ENCODE peak calls at places on chromosomes 1 and 21, in six cellular contexts. One of them, this sample, is unnamed. For H3K4me1, the result is how much of the 10 kb centered on the place peaks cover.

GRCh38 chr1:171220551-171221175 is 27.6 kb upstream of the FMO1 start:
- DNase-seq in fibroblast of lung: peak
- DNase-seq in testis: no peak
- DNase-seq in aorta: no peak
- DNase-seq in effector memory CD4-positive, alpha-beta T cell: no peak
- DNase-seq in sigmoid colon: no peak
- DNase-seq in this sample: peak

GRCh38 chr1:23756676-23757075 is 13.4 kb downstream of the ELOA start:
- DNase-seq in aorta: no peak
- DNase-seq in effector memory CD4-positive, alpha-beta T cell: no peak
- DNase-seq in testis: no peak
- DNase-seq in fibroblast of lung: peak
- DNase-seq in sigmoid colon: no peak
- DNase-seq in this sample: no peak

GRCh38 chr1:219659005-219659632 is 46.2 kb upstream of the ZC3H11B start:
- DNase-seq in aorta: no peak
- DNase-seq in sigmoid colon: no peak
- DNase-seq in effector memory CD4-positive, alpha-beta T cell: no peak
- DNase-seq in fibroblast of lung: no peak
- DNase-seq in testis: no peak
- DNase-seq in this sample: no peak

GRCh38 chr1:227841141-227841540 is 25.7 kb downstream of the PRSS38 start:
- DNase-seq in sigmoid colon: no peak
- DNase-seq in fibroblast of lung: no peak
- DNase-seq in testis: no peak
- DNase-seq in aorta: no peak
- DNase-seq in effector memory CD4-positive, alpha-beta T cell: no peak
- DNase-seq in this sample: no peak

GRCh38 chr1:165882168-165882837 is 54.9 kb downstream of the UCK2 start:
- DNase-seq in effector memory CD4-positive, alpha-beta T cell: no peak
- DNase-seq in testis: no peak
- DNase-seq in sigmoid colon: no peak
- DNase-seq in aorta: no peak
- DNase-seq in fibroblast of lung: no peak
- DNase-seq in this sample: no peak

GRCh38 chr21:41429305-41429704 is 3.3 kb downstream of the MX1 start:
- DNase-seq in aorta: no peak
- DNase-seq in sigmoid colon: no peak
- DNase-seq in testis: peak
- DNase-seq in fibroblast of lung: no peak
- DNase-seq in effector memory CD4-positive, alpha-beta T cell: no peak
- DNase-seq in this sample: no peak

GRCh38 chr1:172742599-172743500 is 83.9 kb downstream of the FASLG start:
- DNase-seq in aorta: no peak
- DNase-seq in testis: no peak
- DNase-seq in fibroblast of lung: peak
- DNase-seq in effector memory CD4-positive, alpha-beta T cell: no peak
- DNase-seq in sigmoid colon: no peak
- DNase-seq in this sample: peak

GRCh38 chr1:33149453-33150190 is 32.2 kb downstream of the TRIM62 start:
- DNase-seq in testis: no peak
- DNase-seq in fibroblast of lung: no peak
- DNase-seq in effector memory CD4-positive, alpha-beta T cell: no peak
- DNase-seq in aorta: no peak
- DNase-seq in sigmoid colon: no peak
- DNase-seq in this sample: no peak

GRCh38 chr1:206736878-206737728 is 33.5 kb upstream of the IL19 start:
- DNase-seq in sigmoid colon: no peak
- DNase-seq in testis: no peak
- DNase-seq in fibroblast of lung: no peak
- DNase-seq in aorta: no peak
- DNase-seq in effector memory CD4-positive, alpha-beta T cell: peak
- DNase-seq in this sample: peak

GRCh38 chr1:56808385-56808784 is 10.8 kb downstream of the FYB2 start:
- DNase-seq in fibroblast of lung: no peak
- DNase-seq in aorta: no peak
- DNase-seq in testis: no peak
- DNase-seq in sigmoid colon: no peak
- DNase-seq in effector memory CD4-positive, alpha-beta T cell: no peak
- DNase-seq in this sample: no peak

GRCh38 chr1:233788687-233789086 is 115.8 kb upstream of the SLC35F3 start:
- DNase-seq in fibroblast of lung: no peak
- DNase-seq in effector memory CD4-positive, alpha-beta T cell: no peak
- DNase-seq in aorta: no peak
- DNase-seq in testis: no peak
- DNase-seq in sigmoid colon: no peak
- DNase-seq in this sample: no peak

GRCh38 chr1:60921175-60921574 is 161.2 kb upstream of the NFIA start:
- DNase-seq in effector memory CD4-positive, alpha-beta T cell: no peak
- DNase-seq in sigmoid colon: no peak
- DNase-seq in fibroblast of lung: no peak
- DNase-seq in testis: no peak
- DNase-seq in aorta: no peak
- DNase-seq in this sample: no peak

GRCh38 chr21:37891953-37892352 is 24.3 kb downstream of the KCNJ6 start:
- DNase-seq in aorta: no peak
- DNase-seq in testis: no peak
- DNase-seq in sigmoid colon: no peak
- DNase-seq in fibroblast of lung: no peak
- DNase-seq in effector memory CD4-positive, alpha-beta T cell: no peak
- DNase-seq in this sample: no peak

GRCh38 chr1:19925342-19926070 is 2.1 kb upstream of the PLA2G2E start:
- DNase-seq in fibroblast of lung: no peak
- DNase-seq in sigmoid colon: no peak
- DNase-seq in testis: no peak
- DNase-seq in effector memory CD4-positive, alpha-beta T cell: no peak
- DNase-seq in aorta: no peak
- DNase-seq in this sample: no peak

GRCh38 chr1:229341811-229342304 is 989 bp downstream of the CCSAP start:
- DNase-seq in testis: peak
- DNase-seq in sigmoid colon: peak
- DNase-seq in fibroblast of lung: peak
- DNase-seq in aorta: no peak
- DNase-seq in effector memory CD4-positive, alpha-beta T cell: no peak
- DNase-seq in this sample: no peak

GRCh38 chr1:171081994-171082295 is 8.8 kb upstream of the FMO3 start:
- DNase-seq in fibroblast of lung: no peak
- DNase-seq in testis: no peak
- DNase-seq in effector memory CD4-positive, alpha-beta T cell: no peak
- DNase-seq in aorta: no peak
- DNase-seq in sigmoid colon: no peak
- DNase-seq in this sample: no peak

GRCh38 chr1:86466986-86467385 is 1.7 kb upstream of the CLCA1 start:
- DNase-seq in sigmoid colon: no peak
- DNase-seq in aorta: no peak
- DNase-seq in fibroblast of lung: no peak
- DNase-seq in testis: no peak
- DNase-seq in effector memory CD4-positive, alpha-beta T cell: no peak
- DNase-seq in this sample: no peak

GRCh38 chr1:171801395-171801990 is 20.0 kb downstream of the METTL13 start:
- DNase-seq in aorta: no peak
- DNase-seq in testis: no peak
- DNase-seq in fibroblast of lung: peak
- DNase-seq in sigmoid colon: no peak
- DNase-seq in effector memory CD4-positive, alpha-beta T cell: no peak
- DNase-seq in this sample: peak

GRCh38 chr1:209692296-209692695 is 12.3 kb upstream of the HSD11B1 start:
- DNase-seq in aorta: no peak
- DNase-seq in testis: no peak
- DNase-seq in effector memory CD4-positive, alpha-beta T cell: no peak
- DNase-seq in fibroblast of lung: no peak
- DNase-seq in sigmoid colon: no peak
- DNase-seq in this sample: no peak

GRCh38 chr1:209686319-209686718 is 11.1 kb downstream of the G0S2 start:
- DNase-seq in sigmoid colon: no peak
- DNase-seq in effector memory CD4-positive, alpha-beta T cell: no peak
- DNase-seq in aorta: no peak
- DNase-seq in testis: peak
- DNase-seq in fibroblast of lung: no peak
- DNase-seq in this sample: no peak

GRCh38 chr1:209688746-209689234 is 13.6 kb downstream of the G0S2 start:
- DNase-seq in effector memory CD4-positive, alpha-beta T cell: no peak
- DNase-seq in testis: no peak
- DNase-seq in aorta: no peak
- DNase-seq in sigmoid colon: no peak
- DNase-seq in fibroblast of lung: peak
- DNase-seq in this sample: peak

GRCh38 chr1:209692745-209693504 is 11.7 kb upstream of the HSD11B1 start:
- DNase-seq in aorta: peak
- DNase-seq in testis: peak
- DNase-seq in effector memory CD4-positive, alpha-beta T cell: peak
- DNase-seq in sigmoid colon: peak
- DNase-seq in fibroblast of lung: peak
- DNase-seq in this sample: peak

DNA sequence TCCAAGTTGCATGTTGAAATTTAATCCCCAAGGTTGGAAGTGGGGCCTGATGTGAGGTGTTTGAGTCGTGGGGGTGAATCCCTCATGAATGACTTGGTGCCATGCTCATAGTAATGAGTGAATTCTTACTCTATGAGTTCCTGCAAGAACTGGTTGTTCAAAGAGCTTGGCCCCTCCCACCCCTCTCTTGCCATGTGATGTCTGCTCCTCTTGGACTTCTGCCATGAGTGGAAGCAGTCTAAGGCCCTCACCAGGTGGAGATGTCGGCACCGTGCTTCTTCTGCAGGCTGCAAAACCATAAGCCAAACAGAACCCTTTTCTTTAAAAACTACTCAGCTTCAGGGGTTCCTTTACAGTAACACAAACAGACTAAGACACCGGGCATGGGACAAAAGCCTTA is 14.3 kb downstream of the G0S2 start:
- DNase-seq in effector memory CD4-positive, alpha-beta T cell: no peak
- DNase-seq in fibroblast of lung: no peak
- DNase-seq in sigmoid colon: no peak
- DNase-seq in aorta: no peak
- DNase-seq in testis: no peak
- DNase-seq in this sample: no peak
- H3K27ac ChIP-seq in effector memory CD4-positive, alpha-beta T cell: no peak
- H3K27ac ChIP-seq in fibroblast of lung: no peak
- H3K27ac ChIP-seq in sigmoid colon: no peak
- H3K27ac ChIP-seq in aorta: no peak
- H3K27ac ChIP-seq in testis: no peak
- H3K27ac ChIP-seq in this sample: no peak

GRCh38 chr1:147215540-147215916 is 9.6 kb downstream of the FMO5 start:
- DNase-seq in fibroblast of lung: no peak
- DNase-seq in testis: no peak
- DNase-seq in effector memory CD4-positive, alpha-beta T cell: no peak
- DNase-seq in sigmoid colon: no peak
- DNase-seq in aorta: no peak
- DNase-seq in this sample: no peak
- H3K4me3 ChIP-seq in fibroblast of lung: no peak
- H3K4me3 ChIP-seq in testis: no peak
- H3K4me3 ChIP-seq in effector memory CD4-positive, alpha-beta T cell: no peak
- H3K4me3 ChIP-seq in sigmoid colon: no peak
- H3K4me3 ChIP-seq in aorta: no peak
- H3K4me3 ChIP-seq in this sample: no peak

DNA sequence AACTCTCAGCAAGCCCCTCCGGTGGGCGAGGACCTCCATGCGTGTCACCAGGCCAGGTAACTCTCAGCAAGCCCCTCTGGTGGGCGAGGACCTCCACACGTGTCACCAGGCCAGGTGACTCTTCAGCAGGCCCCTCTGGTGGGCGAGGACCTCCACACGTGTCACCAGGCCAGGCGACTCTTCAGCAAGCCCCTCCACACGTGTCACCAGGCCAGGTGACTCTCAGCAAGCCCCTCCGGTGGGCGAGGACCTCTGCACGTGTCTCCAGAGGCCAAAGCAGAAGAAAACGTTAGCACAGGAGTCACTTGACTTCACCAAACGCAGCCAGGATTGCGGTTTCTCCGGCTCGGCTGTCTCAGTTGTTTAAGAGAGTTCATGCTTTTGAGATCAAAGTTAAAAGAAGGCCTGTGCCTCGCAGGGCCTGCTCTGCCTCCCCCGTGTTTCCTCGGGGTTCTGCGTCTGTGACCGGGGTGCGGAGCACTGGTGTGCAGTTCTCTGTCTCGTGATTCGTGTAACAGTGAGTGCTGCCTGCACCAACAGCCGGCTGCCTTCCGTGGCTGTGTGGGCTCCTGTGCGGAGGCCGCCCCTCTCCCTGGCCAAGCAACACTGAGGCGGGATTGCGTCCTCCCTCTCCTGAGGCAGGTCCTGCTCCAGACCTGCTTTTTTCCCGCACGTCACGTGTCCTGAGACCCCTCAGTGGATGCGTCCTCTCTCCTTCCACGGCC is 56.6 kb downstream of the PRKCZ start:
- DNase-seq in aorta: peak
- DNase-seq in testis: no peak
- DNase-seq in effector memory CD4-positive, alpha-beta T cell: no peak
- DNase-seq in fibroblast of lung: no peak
- DNase-seq in sigmoid colon: no peak
- DNase-seq in this sample: no peak
- H3K4me1 ChIP-seq in aorta: under half
- H3K4me1 ChIP-seq in testis: under half
- H3K4me1 ChIP-seq in effector memory CD4-positive, alpha-beta T cell: under half
- H3K4me1 ChIP-seq in fibroblast of lung: under half
- H3K4me1 ChIP-seq in sigmoid colon: under half
- H3K4me1 ChIP-seq in this sample: under half

GRCh38 chr1:8219530-8219929 is 98.4 kb upstream of the SLC45A1 start:
- DNase-seq in testis: no peak
- DNase-seq in sigmoid colon: no peak
- DNase-seq in fibroblast of lung: peak
- DNase-seq in effector memory CD4-positive, alpha-beta T cell: no peak
- DNase-seq in aorta: no peak
- DNase-seq in this sample: no peak

GRCh38 chr1:8218351-8219092 is 99.4 kb upstream of the SLC45A1 start:
- DNase-seq in aorta: no peak
- DNase-seq in effector memory CD4-positive, alpha-beta T cell: no peak
- DNase-seq in fibroblast of lung: no peak
- DNase-seq in sigmoid colon: no peak
- DNase-seq in testis: no peak
- DNase-seq in this sample: no peak

GRCh38 chr1:8217011-8217711 is 100.8 kb upstream of the SLC45A1 start:
- DNase-seq in testis: peak
- DNase-seq in fibroblast of lung: no peak
- DNase-seq in sigmoid colon: peak
- DNase-seq in effector memory CD4-positive, alpha-beta T cell: no peak
- DNase-seq in aorta: peak
- DNase-seq in this sample: peak

GRCh38 chr1:8216005-8216404 is 101.9 kb upstream of the SLC45A1 start:
- DNase-seq in testis: no peak
- DNase-seq in aorta: no peak
- DNase-seq in sigmoid colon: no peak
- DNase-seq in fibroblast of lung: no peak
- DNase-seq in effector memory CD4-positive, alpha-beta T cell: no peak
- DNase-seq in this sample: no peak

DNA sequence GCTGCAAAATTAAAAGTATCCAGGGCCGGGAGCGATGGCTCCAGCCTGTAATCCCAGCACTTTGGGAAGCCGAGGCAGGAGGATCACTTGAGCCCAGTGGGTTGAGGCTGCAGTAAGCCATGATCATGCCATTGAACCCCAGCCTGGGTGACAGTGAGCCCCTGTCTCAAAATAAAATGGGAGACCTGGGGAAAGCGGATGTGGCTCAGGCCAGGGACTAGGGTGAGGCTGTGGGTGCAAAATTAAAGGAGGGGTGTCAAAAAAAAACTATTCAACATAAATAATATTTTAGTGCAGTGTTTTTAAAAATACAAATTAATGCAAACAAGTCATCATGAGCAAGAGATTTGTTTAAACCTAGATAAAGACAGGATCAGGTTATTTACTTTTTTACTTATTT is 100.1 kb upstream of the SLC45A1 start:
- DNase-seq in aorta: no peak
- DNase-seq in effector memory CD4-positive, alpha-beta T cell: no peak
- DNase-seq in testis: no peak
- DNase-seq in fibroblast of lung: no peak
- DNase-seq in sigmoid colon: no peak
- DNase-seq in this sample: no peak
- H3K27ac ChIP-seq in aorta: peak
- H3K27ac ChIP-seq in effector memory CD4-positive, alpha-beta T cell: no peak
- H3K27ac ChIP-seq in testis: peak
- H3K27ac ChIP-seq in fibroblast of lung: peak
- H3K27ac ChIP-seq in sigmoid colon: peak
- H3K27ac ChIP-seq in this sample: no peak

This sample was measured in cardiac muscle cell.